ENCODE peak calls at places on chromosomes 4 and X, in five cellular contexts. K is foreskin fibroblast, T is amygdala, Y is NCI-H1417, A is astrocyte of the hippocampus. X is an unnamed sample.

GRCh38 chr4:26719954-26720552 is 136.2 kb downstream of the TBC1D19 start:
- DNase-seq in K (peak), T (no peak), Y (no peak), A (peak), X (no peak)

GRCh38 chr4:169225812-169226211 is 44.9 kb downstream of the SH3RF1 start:
- DNase-seq in K (peak), T (no peak), Y (no peak), A (no peak), X (no peak)

GRCh38 chrX:47143894-47144625 is 442 bp downstream of the NDUFB11 start:
- DNase-seq in K (peak), T (no peak), Y (peak), A (no peak), X (peak)

GRCh38 chr4:66577922-66578321 is 907.6 kb upstream of the EPHA5 start:
- DNase-seq in K (no peak), T (no peak), Y (peak), A (no peak), X (no peak)

GRCh38 chrX:154712781-154713391 is 38.0 kb downstream of the GAB3 start:
- DNase-seq in K (peak), T (no peak), Y (no peak), A (peak), X (no peak)

GRCh38 chr4:6229095-6229494 is 28.7 kb upstream of the JAKMIP1 start:
- DNase-seq in K (no peak), T (peak), Y (peak), A (no peak), X (no peak)

GRCh38 chrX:35251229-35251628 is 308.6 kb downstream of the FAM47B start:
- DNase-seq in K (no peak), T (no peak), Y (no peak), A (no peak), X (no peak)

GRCh38 chrX:150868625-150869024 is 29.8 kb downstream of the CD99L2 start:
- DNase-seq in K (peak), T (no peak), Y (no peak), A (no peak), X (no peak)

GRCh38 chrX:103773445-103773844 is 3.2 kb upstream of the PLP1 start:
- DNase-seq in K (no peak), T (no peak), Y (no peak), A (no peak), X (no peak)

GRCh38 chr4:171676555-171677215 is 136.5 kb upstream of the GALNTL6 start:
- DNase-seq in K (no peak), T (no peak), Y (peak), A (no peak), X (no peak)

GRCh38 chrX:155242300-155242699 is 22.0 kb downstream of the RAB39B start:
- DNase-seq in K (no peak), T (no peak), Y (no peak), A (no peak), X (no peak)